ENCODE peak calls at places on chromosomes 1 and 21, in five cellular contexts. F, V, M, R and Z are unnamed samples.

GRCh38 chr21:26843912-26844257 is 1.3 kb downstream of the ADAMTS1 start:
- DNase-seq in F (no peak), V (no peak), M (peak), R (no peak), Z (no peak)

GRCh38 chr1:43566382-43567035 is 35.8 kb downstream of the PTPRF start:
- DNase-seq in F (no peak), V (no peak), M (no peak), R (no peak), Z (no peak)

GRCh38 chr1:1124508-1124785 is 8.6 kb upstream of the C1orf159 start:
- DNase-seq in F (no peak), V (no peak), M (no peak), R (no peak), Z (no peak)

GRCh38 chr1:172002725-172003345 is 161.5 kb downstream of the DNM3 start:
- DNase-seq in F (no peak), V (no peak), M (no peak), R (peak), Z (peak)

GRCh38 chr21:42733037-42733632 is 79.7 kb downstream of the PDE9A start:
- DNase-seq in F (no peak), V (no peak), M (no peak), R (no peak), Z (no peak)

GRCh38 chr1:153795325-153795837 is 20.2 kb downstream of the SLC27A3 start:
- DNase-seq in F (no peak), V (no peak), M (no peak), R (no peak), Z (no peak)

GRCh38 chr1:206579747-206580437 is 32.4 kb downstream of the EIF2D start:
- DNase-seq in F (peak), V (peak), M (peak), R (no peak), Z (peak)

GRCh38 chr1:109502368-109502851 is 7.1 kb downstream of the AMIGO1 start:
- DNase-seq in F (peak), V (no peak), M (no peak), R (no peak), Z (no peak)

GRCh38 chr1:156838972-156839371 is 19.9 kb downstream of the INSRR start:
- DNase-seq in F (peak), V (no peak), M (peak), R (peak), Z (no peak)

GRCh38 chr1:1799716-1800115 is 21.4 kb upstream of the NADK start:
- DNase-seq in F (no peak), V (no peak), M (no peak), R (no peak), Z (peak)

GRCh38 chr1:109624215-109625010 is 4.8 kb downstream of the AMPD2 start:
- DNase-seq in F (peak), V (no peak), M (no peak), R (no peak), Z (no peak)

GRCh38 chr1:225504776-225505175 is 76.9 kb upstream of the LBR start:
- DNase-seq in F (no peak), V (no peak), M (no peak), R (no peak), Z (no peak)

GRCh38 chr1:50967416-50968020 is 2.5 kb upstream of the CDKN2C start:
- DNase-seq in F (no peak), V (no peak), M (no peak), R (no peak), Z (peak)

GRCh38 chr1:42978317-42979036 is 19.8 kb upstream of the SLC2A1 start:
- DNase-seq in F (no peak), V (no peak), M (no peak), R (no peak), Z (no peak)

GRCh38 chr1:212437179-212437798 is 4.6 kb downstream of the NENF start:
- DNase-seq in F (no peak), V (no peak), M (no peak), R (no peak), Z (no peak)

GRCh38 chr1:205748398-205749093 is 1.4 kb downstream of the NUCKS1 start:
- DNase-seq in F (no peak), V (no peak), M (peak), R (no peak), Z (no peak)

GRCh38 chr1:158781104-158781503 is at the start of gene OR6N2:
- DNase-seq in F (no peak), V (no peak), M (no peak), R (no peak), Z (no peak)

GRCh38 chr1:55957233-55957632 is 622.1 kb downstream of the PLPP3 start:
- DNase-seq in F (no peak), V (no peak), M (no peak), R (no peak), Z (no peak)

GRCh38 chr1:45010855-45011811 is at the start of gene HECTD3:
- DNase-seq in F (peak), V (peak), M (peak), R (peak), Z (peak)

GRCh38 chr1:18816808-18817207 is 42.7 kb downstream of the TAS1R2 start:
- DNase-seq in F (no peak), V (no peak), M (no peak), R (no peak), Z (no peak)

GRCh38 chr1:2204384-2205190 is 10.0 kb upstream of the FAAP20 start:
- DNase-seq in F (no peak), V (peak), M (peak), R (no peak), Z (peak)

GRCh38 chr1:199836430-199836829 is 191.1 kb upstream of the NR5A2 start:
- DNase-seq in F (no peak), V (no peak), M (no peak), R (no peak), Z (no peak)

GRCh38 chr1:94790246-94790645 is 29.9 kb upstream of the SLC44A3 start:
- DNase-seq in F (no peak), V (no peak), M (no peak), R (no peak), Z (no peak)

GRCh38 chr1:9013824-9014223 is 12.4 kb downstream of the SLC2A7 start:
- DNase-seq in F (no peak), V (no peak), M (no peak), R (no peak), Z (no peak)

GRCh38 chr1:154483941-154484803 is 17.8 kb upstream of the TDRD10 start:
- DNase-seq in F (no peak), V (no peak), M (no peak), R (no peak), Z (peak)

GRCh38 chr1:42484382-42484781 is 21.3 kb downstream of the CCDC30 start:
- DNase-seq in F (no peak), V (no peak), M (peak), R (no peak), Z (no peak)

GRCh38 chr1:54362881-54363340 is 43.3 kb downstream of the SSBP3 start:
- DNase-seq in F (no peak), V (no peak), M (no peak), R (no peak), Z (no peak)

GRCh38 chr1:231612393-231613089 is 14.0 kb upstream of the DISC1 start:
- DNase-seq in F (peak), V (no peak), M (no peak), R (no peak), Z (peak)

GRCh38 chr21:39730418-39731107 is 14.4 kb upstream of the IGSF5 start:
- DNase-seq in F (no peak), V (no peak), M (no peak), R (no peak), Z (no peak)
- TF ChIP-seq POLR2A in F (no peak), V (no peak), M (no peak), R (no peak), Z (no peak)

GRCh38 chr1:58779059-58779754 is 4.6 kb downstream of the JUN start:
- DNase-seq in F (no peak), V (no peak), M (no peak), R (no peak), Z (no peak)

GRCh38 chr1:58780586-58781452 is 3.0 kb downstream of the JUN start:
- DNase-seq in F (no peak), V (no peak), M (no peak), R (no peak), Z (peak)

GRCh38 chr1:58781541-58782307 is 2.1 kb downstream of the JUN start:
- DNase-seq in F (peak), V (peak), M (no peak), R (no peak), Z (peak)

GRCh38 chr1:58778593-58778992 is 5.3 kb downstream of the JUN start:
- DNase-seq in F (no peak), V (no peak), M (no peak), R (no peak), Z (no peak)

DNA sequence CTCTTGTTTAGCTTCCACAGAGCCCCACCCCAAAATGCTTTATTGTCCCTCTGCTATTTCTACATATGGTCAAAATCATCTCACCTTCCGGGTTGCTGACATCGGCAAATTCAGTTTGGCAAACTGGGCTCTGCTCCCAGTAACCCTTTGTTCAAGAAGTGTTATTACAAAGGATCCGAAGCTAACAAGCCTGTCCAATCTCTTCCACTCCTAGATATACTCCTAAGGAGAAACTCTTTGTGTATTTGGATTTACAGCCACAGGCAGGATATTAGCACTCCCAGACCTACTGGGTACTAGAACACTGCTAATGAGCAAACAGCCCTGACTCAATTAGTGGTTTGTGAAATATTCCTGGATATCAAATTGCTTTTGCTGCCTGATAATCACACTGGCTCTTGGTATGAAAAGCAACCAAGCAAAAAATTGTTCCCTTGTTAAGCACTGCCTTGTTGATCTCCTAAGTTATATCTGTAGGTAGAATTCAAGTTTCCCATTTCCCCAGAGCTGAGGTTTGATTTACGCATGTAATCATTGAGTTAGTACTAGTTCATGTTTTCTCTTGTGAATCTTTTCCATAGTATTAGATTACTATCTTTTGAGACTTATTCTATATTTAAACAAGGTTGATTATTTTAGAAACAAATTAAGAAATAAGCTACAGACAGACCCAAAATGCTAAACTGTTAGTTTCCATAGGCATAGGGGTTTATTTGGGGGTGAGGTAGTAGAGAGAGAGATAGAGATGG is 3.8 kb downstream of the JUN start:
- DNase-seq in F (no peak), V (no peak), M (no peak), R (no peak), Z (peak)
- TF ChIP-seq POLR2A in F (peak), V (no peak), M (no peak), R (no peak), Z (no peak)

GRCh38 chr1:152036316-152037216 is at the start of gene S100A11:
- DNase-seq in F (peak), V (peak), M (peak), R (peak), Z (peak)
- TF ChIP-seq POLR2A in F (peak), V (peak), M (peak), R (peak), Z (peak)

GRCh38 chr1:61741682-61742619 is at the start of gene PATJ:
- DNase-seq in F (peak), V (peak), M (peak), R (peak), Z (peak)
- TF ChIP-seq POLR2A in F (peak), V (no peak), M (no peak), R (peak), Z (peak)

GRCh38 chr1:6028042-6028895 is 17.4 kb upstream of the KCNAB2 start:
- DNase-seq in F (peak), V (no peak), M (no peak), R (no peak), Z (no peak)
- TF ChIP-seq POLR2A in F (no peak), V (peak), M (no peak), R (no peak), Z (no peak)

DNA sequence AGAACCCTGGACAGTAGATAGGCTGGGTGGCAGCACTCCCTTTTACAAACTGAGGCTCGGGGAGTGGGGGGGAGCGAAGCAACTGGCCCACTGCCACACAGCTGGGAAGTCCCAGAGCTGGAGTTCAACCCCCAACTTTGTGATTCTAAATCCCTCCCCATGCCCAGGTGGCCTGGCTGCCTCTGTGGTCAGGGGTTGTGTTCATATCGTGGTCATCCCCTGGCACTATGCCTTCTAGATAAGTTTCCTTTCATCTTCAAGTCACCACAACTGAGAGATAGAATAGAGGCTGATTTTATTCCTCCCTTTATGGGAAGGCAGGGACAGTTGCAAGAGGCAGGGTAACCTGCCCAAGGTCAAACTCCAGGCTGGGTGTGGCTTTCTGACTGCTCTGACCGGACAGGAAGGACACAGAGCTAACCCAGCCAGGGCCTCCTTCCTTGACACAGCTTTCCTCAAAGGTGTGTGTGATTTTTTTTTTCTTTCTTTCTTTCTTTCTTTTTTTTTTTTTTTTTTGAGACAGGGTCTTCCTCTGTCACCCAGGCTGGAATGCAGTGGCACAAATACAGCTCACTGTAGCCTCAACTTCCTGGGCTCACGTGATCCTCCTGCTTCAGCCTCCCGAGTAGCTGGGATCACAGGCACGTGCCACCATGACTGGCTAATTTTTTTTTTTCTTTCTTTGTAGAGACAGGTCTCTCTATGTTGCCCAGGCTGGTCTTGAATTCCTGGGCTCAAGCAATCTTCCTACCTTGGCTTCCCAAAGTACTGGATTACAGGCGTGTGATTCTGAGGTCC is 18.4 kb upstream of the TNFRSF1B start:
- DNase-seq in F (no peak), V (no peak), M (no peak), R (no peak), Z (no peak)
- TF ChIP-seq POLR2A in F (peak), V (no peak), M (no peak), R (no peak), Z (no peak)

DNA sequence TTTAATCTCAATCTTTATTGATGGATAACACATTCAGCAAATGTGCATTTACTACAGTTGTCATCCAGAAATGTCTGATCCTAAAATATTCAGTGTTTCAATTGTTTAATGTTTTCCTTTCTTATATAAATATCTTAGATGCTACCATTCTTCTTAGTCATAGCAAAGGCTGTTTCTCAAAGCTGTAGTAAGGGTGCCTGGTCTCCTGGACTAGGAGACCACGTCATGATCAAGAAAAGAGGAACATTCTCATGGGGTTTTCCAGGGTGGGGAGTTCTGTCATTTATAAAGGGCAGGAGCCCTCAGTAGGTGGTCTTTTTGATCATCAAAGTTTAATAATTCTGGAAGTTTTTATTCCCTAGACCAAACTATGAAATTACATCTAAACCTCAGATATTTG is 292.8 kb downstream of the HMCN1 start:
- DNase-seq in F (no peak), V (no peak), M (no peak), R (no peak), Z (no peak)
- TF ChIP-seq POLR2A in F (no peak), V (no peak), M (no peak), R (no peak), Z (no peak)

DNA sequence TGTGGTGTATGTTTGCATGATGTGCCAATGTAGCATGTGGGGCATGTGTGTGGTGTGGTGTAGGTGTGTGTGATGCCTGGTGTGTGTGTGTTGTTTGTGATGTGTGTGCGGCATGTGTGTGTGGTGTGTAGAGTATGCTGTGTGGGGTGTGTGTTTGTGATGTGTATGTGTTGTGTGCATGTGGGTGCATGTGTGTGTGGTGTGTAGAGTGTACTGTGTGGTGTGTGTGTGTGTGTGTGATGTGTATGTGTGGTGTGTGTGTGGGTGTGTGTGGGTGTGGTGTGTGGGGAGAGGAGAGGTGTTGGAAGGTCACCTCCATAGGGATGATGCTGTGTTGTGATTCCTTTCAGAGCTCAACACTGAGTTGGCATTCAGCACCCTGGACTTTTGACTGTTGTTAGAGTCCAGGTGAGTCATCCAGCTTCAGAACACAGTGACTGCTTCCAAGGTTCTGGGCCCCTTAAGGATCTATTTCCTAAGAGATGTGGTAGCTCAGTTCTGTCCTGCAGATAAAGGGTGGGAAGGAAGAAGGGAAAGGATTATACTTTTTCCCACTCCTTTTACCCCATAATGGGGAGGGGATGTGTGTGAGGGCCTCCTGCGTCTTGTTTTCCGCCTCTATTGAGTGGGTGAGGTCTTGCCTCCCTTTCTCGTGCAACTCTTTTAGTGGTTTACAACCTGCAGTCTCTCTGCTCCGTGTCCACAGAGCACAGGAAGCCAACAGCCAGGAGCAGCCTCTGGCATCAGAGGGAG is 47.6 kb downstream of the RHOU start:
- DNase-seq in F (no peak), V (no peak), M (peak), R (peak), Z (peak)
- TF ChIP-seq POLR2A in F (peak), V (no peak), M (no peak), R (no peak), Z (no peak)

GRCh38 chr1:204443260-204443619 is 31.6 kb upstream of the PPP1R15B start:
- DNase-seq in F (no peak), V (no peak), M (no peak), R (no peak), Z (peak)

GRCh38 chr1:204445860-204446412 is 34.3 kb upstream of the PPP1R15B start:
- DNase-seq in F (no peak), V (no peak), M (peak), R (peak), Z (peak)

GRCh38 chr1:204442376-204443259 is 31.0 kb upstream of the PPP1R15B start:
- DNase-seq in F (no peak), V (no peak), M (no peak), R (no peak), Z (no peak)

GRCh38 chr1:204441558-204441957 is 29.9 kb upstream of the PPP1R15B start:
- DNase-seq in F (no peak), V (no peak), M (no peak), R (no peak), Z (no peak)

GRCh38 chr1:204443871-204444581 is 32.4 kb upstream of the PPP1R15B start:
- DNase-seq in F (no peak), V (no peak), M (no peak), R (no peak), Z (no peak)
- TF ChIP-seq POLR2A in F (no peak), V (no peak), M (no peak), R (no peak), Z (no peak)